ENCODE peak calls at places on chromosomes 1 and 21, in ten cellular contexts. H, G, F, Q, C, A, U, Z, L and N are unnamed samples.

GRCh38 chr1:168499094-168500049 is 44.4 kb downstream of the XCL2 start:
- DNase-seq in G (no peak), Q (no peak), Z (no peak), C (no peak), H (no peak), A (no peak), F (no peak), U (no peak), L (no peak), N (no peak)

GRCh38 chr1:1162597-1163537 is 10.8 kb upstream of the TTLL10 start:
- DNase-seq in F (peak), A (no peak), Z (peak), C (no peak), Q (peak), L (no peak), H (no peak), U (no peak), G (no peak), N (no peak)

GRCh38 chr1:233097546-233098254 is 147.3 kb downstream of the NTPCR start:
- DNase-seq in G (no peak), A (no peak), Z (no peak), Q (no peak), C (no peak), L (no peak), H (no peak), U (no peak), F (no peak), N (no peak)

GRCh38 chr1:115251856-115252255 is 86.2 kb downstream of the NGF start:
- DNase-seq in U (no peak), H (no peak), Q (no peak), Z (no peak), A (no peak), G (no peak), L (no peak), C (peak), F (no peak), N (no peak)

GRCh38 chr1:61082336-61083013 is at the start of gene NFIA:
- DNase-seq in H (peak), C (peak), F (peak), A (peak), Z (peak), G (peak), U (peak), Q (peak), L (no peak), N (peak)

GRCh38 chr1:91765293-91765692 is 120.7 kb downstream of the TGFBR3 start:
- DNase-seq in C (no peak), A (peak), L (no peak), F (no peak), G (no peak), Q (no peak), Z (no peak), U (no peak), H (no peak), N (peak)

GRCh38 chr1:33502726-33503125 is 30.3 kb downstream of the ZSCAN20 start:
- DNase-seq in Q (no peak), Z (no peak), F (no peak), H (no peak), A (no peak), G (no peak), C (peak), U (no peak), L (no peak), N (no peak)

GRCh38 chr1:193487722-193488121 is 301.3 kb upstream of the B3GALT2 start:
- DNase-seq in C (no peak), G (no peak), U (no peak), Q (no peak), L (no peak), F (no peak), Z (no peak), A (no peak), H (no peak), N (no peak)

GRCh38 chr1:218836264-218836663 is 337.4 kb upstream of the LYPLAL1 start:
- DNase-seq in L (no peak), Z (no peak), C (no peak), G (no peak), Q (no peak), A (no peak), U (no peak), F (no peak), H (no peak), N (no peak)

GRCh38 chr1:244049142-244049968 is 1.7 kb upstream of the ZBTB18 start:
- DNase-seq in Z (no peak), F (peak), Q (no peak), H (no peak), C (peak), L (no peak), U (no peak), A (peak), G (peak), N (peak)

GRCh38 chr1:117572546-117572945 is 33.3 kb upstream of the TENT5C start:
- DNase-seq in Q (no peak), U (no peak), Z (no peak), F (no peak), C (no peak), G (no peak), L (no peak), H (peak), A (no peak), N (no peak)

GRCh38 chr1:93324486-93325464 is 20.9 kb upstream of the DR1 start:
- DNase-seq in A (no peak), G (no peak), L (no peak), Q (no peak), Z (no peak), U (no peak), F (no peak), C (peak), H (no peak), N (no peak)

GRCh38 chr1:35931424-35932157 is 686 bp downstream of the AGO3 start:
- DNase-seq in H (no peak), F (no peak), L (no peak), A (peak), Z (no peak), U (no peak), C (no peak), G (peak), Q (peak), N (peak)

GRCh38 chr1:91450260-91450659 is 45.6 kb upstream of the HFM1 start:
- DNase-seq in C (peak), G (no peak), F (no peak), Z (no peak), L (no peak), Q (no peak), A (no peak), U (no peak), H (no peak), N (no peak)

GRCh38 chr1:168803696-168804510 is 74.9 kb upstream of the DPT start:
- DNase-seq in Q (no peak), Z (peak), L (peak), C (no peak), A (no peak), U (no peak), G (peak), F (no peak), H (no peak), N (no peak)

GRCh38 chr1:240732390-240732789 is 120.4 kb upstream of the GREM2 start:
- DNase-seq in L (peak), Z (no peak), H (no peak), U (no peak), C (peak), G (peak), F (no peak), A (no peak), Q (no peak), N (no peak)

GRCh38 chr1:52907068-52907811 is 14.3 kb downstream of the ECHDC2 start:
- DNase-seq in A (no peak), C (no peak), L (no peak), F (no peak), G (no peak), Z (no peak), Q (no peak), U (no peak), H (no peak), N (no peak)

GRCh38 chr1:181482521-181483083 is 715 bp upstream of the CACNA1E start:
- DNase-seq in L (peak), Q (no peak), Z (peak), A (no peak), G (peak), U (no peak), H (no peak), C (peak), F (peak), N (peak)

GRCh38 chr1:17605582-17606344 is 66.3 kb downstream of the ARHGEF10L start:
- DNase-seq in H (no peak), A (peak), Q (no peak), G (no peak), L (no peak), C (no peak), U (peak), F (no peak), Z (no peak), N (peak)

GRCh38 chr1:178344513-178345077 is 152.2 kb downstream of the CLEC20A start:
- DNase-seq in Q (no peak), L (no peak), U (no peak), A (no peak), F (no peak), G (peak), Z (no peak), C (peak), H (no peak), N (no peak)

GRCh38 chr21:16533692-16534407 is 804.1 kb downstream of the USP25 start:
- DNase-seq in Q (no peak), H (no peak), U (no peak), F (no peak), C (no peak), Z (no peak), L (no peak), G (no peak), A (no peak), N (peak)

GRCh38 chr1:1200876-1201810 is 5.2 kb downstream of the TNFRSF18 start:
- DNase-seq in L (peak), G (peak), F (peak), A (peak), Q (no peak), C (peak), Z (peak), H (no peak), U (no peak), N (peak)

GRCh38 chr1:1270813-1271212 is 2.8 kb downstream of the UBE2J2 start:
- DNase-seq in H (no peak), F (no peak), U (no peak), A (no peak), C (peak), Z (no peak), G (no peak), L (no peak), Q (no peak), N (no peak)

GRCh38 chr1:53370369-53370961 is 42.6 kb upstream of the LRP8 start:
- DNase-seq in C (no peak), Z (peak), F (no peak), Q (no peak), L (no peak), U (peak), H (peak), G (no peak), A (no peak), N (peak)

GRCh38 chr1:70978623-70979022 is 69.0 kb downstream of the PTGER3 start:
- DNase-seq in H (no peak), A (no peak), C (no peak), U (no peak), Q (no peak), G (no peak), Z (no peak), F (no peak), L (no peak), N (no peak)

GRCh38 chr1:235781807-235782206 is 84.9 kb downstream of the LYST start:
- DNase-seq in L (no peak), C (peak), H (no peak), U (no peak), F (no peak), Q (no peak), A (no peak), G (no peak), Z (no peak), N (no peak)

GRCh38 chr1:241355311-241356010 is 1.5 kb downstream of the RGS7 start:
- DNase-seq in Q (no peak), L (no peak), U (no peak), A (no peak), C (no peak), G (no peak), H (no peak), F (no peak), Z (no peak), N (no peak)

GRCh38 chr21:22842875-22843274 is 1844.7 kb downstream of the NCAM2 start:
- DNase-seq in L (no peak), A (no peak), Q (no peak), H (no peak), F (no peak), G (peak), C (no peak), U (no peak), Z (peak), N (no peak)

GRCh38 chr1:10170362-10170665 is 40.1 kb upstream of the KIF1B start:
- DNase-seq in Z (no peak), G (no peak), C (no peak), L (no peak), A (no peak), Q (no peak), H (no peak), U (no peak), F (no peak), N (no peak)

GRCh38 chr1:15760520-15761211 is 2.1 kb downstream of the FBLIM1 start:
- DNase-seq in H (peak), G (peak), C (peak), A (peak), U (peak), Z (peak), L (no peak), F (peak), Q (peak), N (peak)

GRCh38 chr21:39676054-39676771 is 63.5 kb downstream of the B3GALT5 start:
- DNase-seq in A (no peak), Z (no peak), F (no peak), U (no peak), Q (no peak), G (peak), C (no peak), L (no peak), H (no peak), N (no peak)

GRCh38 chr1:213418268-213419068 is 367.4 kb downstream of the RPS6KC1 start:
- DNase-seq in L (no peak), A (no peak), U (no peak), Q (no peak), F (no peak), C (no peak), Z (no peak), H (peak), G (peak), N (no peak)

GRCh38 chr1:214660900-214661299 is 57.9 kb downstream of the CENPF start:
- DNase-seq in U (no peak), L (no peak), Z (no peak), F (peak), Q (no peak), G (peak), A (peak), C (peak), H (no peak), N (peak)

GRCh38 chr1:184757406-184757805 is 2.7 kb upstream of the EDEM3 start:
- DNase-seq in A (no peak), U (no peak), G (peak), C (no peak), L (no peak), F (no peak), H (no peak), Z (no peak), Q (no peak), N (no peak)

GRCh38 chr1:247077234-247077633 is 1.4 kb downstream of the ZNF670 start:
- DNase-seq in Z (no peak), A (no peak), H (no peak), L (no peak), U (no peak), Q (no peak), C (peak), G (no peak), F (no peak), N (no peak)

GRCh38 chr1:221719278-221719597 is 22.7 kb downstream of the DUSP10 start:
- DNase-seq in G (no peak), L (no peak), H (no peak), C (no peak), U (no peak), Q (no peak), Z (no peak), A (no peak), F (no peak), N (no peak)

GRCh38 chr1:221718391-221719277 is 23.3 kb downstream of the DUSP10 start:
- DNase-seq in H (no peak), C (peak), G (peak), Q (no peak), Z (no peak), U (no peak), F (no peak), L (no peak), A (no peak), N (no peak)

GRCh38 chr1:221715321-221716169 is 26.3 kb downstream of the DUSP10 start:
- DNase-seq in U (no peak), A (no peak), G (peak), C (no peak), Q (no peak), Z (peak), H (no peak), L (no peak), F (no peak), N (no peak)

GRCh38 chr1:221717491-221717865 is 24.4 kb downstream of the DUSP10 start:
- DNase-seq in C (no peak), U (no peak), F (no peak), A (no peak), G (no peak), L (no peak), H (no peak), Q (no peak), Z (no peak), N (no peak)

GRCh38 chr1:221716713-221717490 is 25.0 kb downstream of the DUSP10 start:
- DNase-seq in C (no peak), G (peak), H (no peak), Q (no peak), L (no peak), Z (no peak), F (no peak), A (no peak), U (no peak), N (no peak)
- H3K27ac ChIP-seq in C (peak), G (no peak), H (no peak), Q (no peak), L (no peak), Z (no peak), F (peak), A (no peak), U (no peak), N (no peak)

GRCh38 chr21:43596616-43597015 is 62.7 kb downstream of the HSF2BP start:
- DNase-seq in Q (no peak), C (no peak), Z (no peak), A (peak), H (no peak), F (no peak), G (no peak), U (no peak), L (no peak), N (no peak)
- H3K27ac ChIP-seq in Q (no peak), C (no peak), Z (no peak), A (no peak), H (no peak), F (no peak), G (no peak), U (no peak), L (no peak), N (no peak)

DNA sequence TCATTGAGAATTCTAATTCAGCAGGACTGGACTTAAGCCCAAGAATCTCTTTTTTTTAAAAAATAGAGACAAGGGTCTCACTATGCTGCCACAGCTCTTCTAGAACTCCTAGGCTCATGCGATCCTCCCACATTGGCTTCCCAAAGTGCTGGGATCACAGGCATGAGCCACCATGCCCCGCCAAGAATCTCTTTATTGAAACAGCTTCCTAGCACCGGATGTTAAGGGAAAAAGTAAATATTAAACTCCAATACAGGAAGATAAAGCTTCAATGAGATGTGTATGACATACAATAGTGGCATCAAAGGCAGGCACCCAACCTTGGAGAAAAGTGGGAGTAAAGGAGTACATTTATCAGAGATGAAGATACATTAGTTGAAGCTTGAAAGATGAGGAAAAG is 25.5 kb downstream of the PUM1 start:
- DNase-seq in F (no peak), A (no peak), U (no peak), C (no peak), Q (no peak), Z (no peak), H (no peak), G (no peak), L (no peak), N (no peak)
- H3K27ac ChIP-seq in F (no peak), A (no peak), U (no peak), C (no peak), Q (no peak), Z (no peak), H (no peak), G (no peak), L (no peak), N (no peak)

GRCh38 chr1:24383381-24383940 is 30.1 kb downstream of the STPG1 start:
- DNase-seq in A (no peak), Z (no peak), F (no peak), U (no peak), Q (no peak), H (no peak), L (no peak), C (no peak), G (no peak), N (no peak)
- H3K27ac ChIP-seq in A (no peak), Z (no peak), F (no peak), U (no peak), Q (no peak), H (peak), L (no peak), C (no peak), G (no peak), N (no peak)

GRCh38 chr1:56577859-56578663 is 1.3 kb downstream of the PLPP3 start:
- DNase-seq in H (peak), Q (peak), G (peak), F (peak), C (peak), U (peak), Z (peak), L (no peak), A (peak), N (peak)
- H3K27ac ChIP-seq in H (peak), Q (peak), G (no peak), F (peak), C (peak), U (peak), Z (no peak), L (no peak), A (peak), N (peak)

GRCh38 chr21:45450741-45451740 is 46.1 kb downstream of the COL18A1 start:
- DNase-seq in A (no peak), H (no peak), C (no peak), G (no peak), F (peak), Z (no peak), Q (no peak), L (no peak), U (no peak), N (no peak)
- H3K27ac ChIP-seq in A (no peak), H (no peak), C (peak), G (no peak), F (no peak), Z (no peak), Q (no peak), L (no peak), U (no peak), N (no peak)

GRCh38 chr1:201190624-201191051 is at the start of gene IGFN1:
- DNase-seq in G (peak), Z (peak), H (no peak), A (no peak), Q (no peak), L (no peak), U (no peak), F (peak), C (no peak), N (no peak)

GRCh38 chr1:201192478-201192804 is 1.8 kb downstream of the IGFN1 start:
- DNase-seq in F (no peak), H (no peak), G (no peak), A (no peak), C (peak), U (no peak), Q (no peak), Z (no peak), L (no peak), N (peak)

GRCh38 chr1:201194046-201194445 is 3.4 kb downstream of the IGFN1 start:
- DNase-seq in L (no peak), Q (no peak), G (no peak), U (no peak), C (no peak), Z (no peak), H (no peak), A (no peak), F (no peak), N (no peak)

GRCh38 chr1:201190005-201190404 is 619 bp upstream of the IGFN1 start:
- DNase-seq in C (no peak), L (no peak), U (no peak), G (no peak), Q (no peak), F (no peak), Z (no peak), A (no peak), H (no peak), N (no peak)

DNA sequence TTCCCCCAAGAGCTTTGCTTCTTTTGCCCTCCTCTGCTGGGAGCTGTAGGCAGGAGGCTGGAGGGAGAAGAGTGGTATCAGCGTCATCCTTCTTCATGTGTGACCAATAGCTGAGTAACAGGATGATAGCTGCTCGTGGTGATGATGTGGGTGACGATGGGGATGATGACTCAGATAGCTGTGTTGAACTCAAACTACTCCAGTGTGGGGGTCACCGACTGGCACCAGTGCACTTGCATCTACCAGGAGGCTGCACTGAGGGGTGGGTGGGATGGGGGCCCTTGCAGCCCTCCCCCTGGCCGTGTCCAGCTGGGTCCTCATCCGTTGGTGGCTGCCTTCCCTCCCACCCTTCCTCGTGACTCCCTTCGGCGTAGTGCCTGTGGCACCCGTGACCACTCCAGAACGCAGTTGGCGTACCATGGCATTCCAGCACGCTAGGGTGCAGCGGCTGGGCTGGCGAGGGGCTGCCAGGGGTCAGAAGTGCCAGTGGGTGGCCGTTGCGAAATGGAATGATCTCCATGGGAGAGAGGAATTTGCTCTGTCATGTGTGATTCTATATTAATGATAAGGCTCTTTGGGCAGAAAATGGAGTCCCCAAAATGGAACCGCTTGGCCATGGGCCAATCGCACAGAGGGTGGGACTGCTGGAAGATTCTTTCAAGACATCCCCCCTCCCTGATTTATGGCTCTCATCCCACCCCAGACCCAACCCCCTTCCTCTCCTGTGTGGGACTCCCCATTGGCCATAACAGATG is 1.3 kb downstream of the IGFN1 start:
- DNase-seq in H (no peak), F (peak), U (no peak), C (peak), L (no peak), G (no peak), Q (no peak), Z (no peak), A (no peak), N (no peak)
- H3K27ac ChIP-seq in H (no peak), F (peak), U (no peak), C (no peak), L (peak), G (no peak), Q (no peak), Z (no peak), A (no peak), N (peak)